ENCODE peak calls at places on chromosomes 12 and 14, in four cellular contexts. E is aorta, G is T-helper 9 cell, L is activated T-helper 1 cell treated with Interleukin-2 at 50 U/mL for 16 hours. U is an unnamed sample.

GRCh38 chr12:105409881-105410471 is 79.5 kb downstream of the C12orf75 start:
- DNase-seq in E (no peak), L (no peak), G (no peak), U (no peak)

GRCh38 chr12:78725951-78726550 is 138.5 kb upstream of the SYT1 start:
- DNase-seq in E (no peak), G (no peak), L (no peak), U (no peak)

GRCh38 chr12:91940826-91941225 is 204.8 kb downstream of the BTG1 start:
- DNase-seq in G (no peak), L (no peak), E (no peak), U (no peak)

GRCh38 chr14:55136241-55136640 is 7.2 kb downstream of the LGALS3 start:
- DNase-seq in G (no peak), E (no peak), L (no peak), U (no peak)

GRCh38 chr12:105995986-105996385 is 142.8 kb downstream of the NUAK1 start:
- DNase-seq in L (no peak), E (no peak), G (no peak), U (no peak)

GRCh38 chr14:101025656-101026055 is 122.1 kb upstream of the RTL1 start:
- DNase-seq in L (no peak), E (peak), G (no peak), U (no peak)

GRCh38 chr14:24439830-24440605 is 2.6 kb downstream of the SDR39U1 start:
- DNase-seq in L (no peak), G (no peak), E (no peak), U (no peak)

GRCh38 chr12:94615284-94616216 is 34.8 kb downstream of the TMCC3 start:
- DNase-seq in G (no peak), L (no peak), E (no peak), U (no peak)

GRCh38 chr14:88559852-88560251 is 3.0 kb upstream of the ZC3H14 start:
- DNase-seq in E (no peak), G (no peak), L (no peak), U (no peak)

GRCh38 chr14:50541159-50541567 is 8.8 kb upstream of the MAP4K5 start:
- DNase-seq in G (no peak), E (no peak), L (no peak), U (no peak)

GRCh38 chr12:76536546-76536945 is 23.0 kb downstream of the OSBPL8 start:
- DNase-seq in E (no peak), G (no peak), L (no peak), U (no peak)

GRCh38 chr12:19894803-19895202 is 455.5 kb downstream of the AEBP2 start:
- DNase-seq in G (no peak), L (no peak), E (no peak), U (no peak)

GRCh38 chr12:25986169-25986568 is 27.7 kb downstream of the RASSF8 start:
- DNase-seq in L (no peak), G (no peak), E (no peak), U (no peak)

GRCh38 chr14:77979666-77980351 is 179.9 kb downstream of the ADCK1 start:
- DNase-seq in G (no peak), L (no peak), E (no peak), U (no peak)

GRCh38 chr14:57371013-57371412 is 19.4 kb upstream of the NAA30 start:
- DNase-seq in E (no peak), L (no peak), G (no peak), U (no peak)

GRCh38 chr12:117140397-117141096 is 41.3 kb upstream of the TESC start:
- DNase-seq in E (no peak), L (no peak), G (no peak), U (no peak)

GRCh38 chr14:104293231-104293841 is 154.9 kb downstream of the KIF26A start:
- DNase-seq in L (no peak), E (peak), G (no peak), U (no peak)

GRCh38 chr12:43882578-43883178 is 46.8 kb downstream of the TMEM117 start:
- DNase-seq in L (no peak), G (peak), E (no peak), U (no peak)

GRCh38 chr12:130948136-130948535 is 5.6 kb upstream of the ADGRD1 start:
- DNase-seq in E (no peak), L (no peak), G (no peak), U (no peak)

GRCh38 chr12:106291342-106291741 is 11.2 kb upstream of the TCP11L2 start:
- DNase-seq in E (no peak), G (no peak), L (no peak), U (no peak)

GRCh38 chr12:659090-659683 is 4.1 kb downstream of the NINJ2 start:
- DNase-seq in G (no peak), L (no peak), E (no peak), U (no peak)

GRCh38 chr12:108750471-108751402 is 19.4 kb upstream of the CORO1C start:
- DNase-seq in E (peak), G (no peak), L (no peak), U (no peak)

GRCh38 chr14:61568572-61569011 is 126.7 kb upstream of the HIF1A start:
- DNase-seq in G (peak), L (peak), E (no peak), U (peak)

GRCh38 chr14:102824832-102825231 is 47.6 kb downstream of the TRAF3 start:
- DNase-seq in G (no peak), L (no peak), E (peak), U (no peak)

GRCh38 chr14:67738740-67739504 is 37.2 kb downstream of the RDH12 start:
- DNase-seq in L (no peak), G (no peak), E (no peak), U (no peak)

GRCh38 chr12:49336645-49337584 is at the start of gene C1QL4:
- DNase-seq in G (peak), L (peak), E (peak), U (peak)

GRCh38 chr12:114347861-114348260 is 58.1 kb downstream of the TBX5 start:
- DNase-seq in G (no peak), L (no peak), E (no peak), U (no peak)

GRCh38 chr12:82673698-82674097 is 13.0 kb upstream of the TMTC2 start:
- DNase-seq in E (no peak), L (no peak), G (no peak), U (no peak)

GRCh38 chr14:92252291-92252690 is 70.7 kb upstream of the SLC24A4 start:
- DNase-seq in L (no peak), E (no peak), G (no peak), U (no peak)

GRCh38 chr12:67320614-67321305 is 51.6 kb downstream of the CAND1 start:
- DNase-seq in E (no peak), L (no peak), G (no peak), U (no peak)

GRCh38 chr12:44465139-44465538 is 411.0 kb downstream of the NELL2 start:
- DNase-seq in G (no peak), L (no peak), E (no peak), U (no peak)

GRCh38 chr14:92993302-92993701 is 70.4 kb downstream of the CHGA start:
- DNase-seq in E (no peak), L (no peak), G (no peak), U (no peak)

GRCh38 chr14:86712176-86712575 is 1182.2 kb downstream of the FLRT2 start:
- DNase-seq in G (no peak), E (no peak), L (no peak), U (no peak)

GRCh38 chr12:89889051-89889450 is 180.4 kb upstream of the ATP2B1 start:
- DNase-seq in G (no peak), E (no peak), L (no peak), U (no peak)

GRCh38 chr12:77032406-77032805 is 33.0 kb downstream of the E2F7 start:
- DNase-seq in L (no peak), E (no peak), G (no peak), U (no peak)

GRCh38 chr14:70735043-70735442 is 74.3 kb downstream of the MAP3K9 start:
- DNase-seq in E (no peak), L (no peak), G (no peak), U (no peak)

GRCh38 chr12:68428724-68429580 is 96.8 kb upstream of the MDM1 start:
- DNase-seq in G (no peak), E (no peak), L (no peak), U (no peak)

GRCh38 chr14:87575378-87575777 is 417.6 kb downstream of the GALC start:
- DNase-seq in E (no peak), L (no peak), G (no peak), U (no peak)

GRCh38 chr12:57198329-57198728 is 18.3 kb upstream of the NXPH4 start:
- DNase-seq in G (no peak), L (no peak), E (no peak), U (no peak)